ENCODE peak calls at places on chromosome 1, in four cellular contexts. B, I, R and S are unnamed samples.

GRCh38 chr1:43197343-43198127 is 25.4 kb downstream of the CFAP57 start:
- DNase-seq in R (no peak), I (no peak), B (no peak), S (no peak)

GRCh38 chr1:15820478-15820877 is 13.0 kb upstream of the UQCRHL start:
- DNase-seq in R (no peak), B (peak; percentile 44), I (no peak), S (no peak)

GRCh38 chr1:45767035-45767434 is 16.6 kb upstream of the IPP start:
- DNase-seq in B (peak; percentile 76), I (no peak), R (no peak), S (no peak)

GRCh38 chr1:54335396-54336056 is 70.7 kb downstream of the SSBP3 start:
- DNase-seq in B (peak; percentile 95), I (no peak), R (no peak), S (no peak)

GRCh38 chr1:22121421-22121911 is 21.4 kb downstream of the WNT4 start:
- DNase-seq in I (no peak), R (peak; percentile 91), B (no peak), S (no peak)

GRCh38 chr1:204150702-204151561 is 912 bp downstream of the ETNK2 start:
- DNase-seq in I (no peak), R (no peak), B (no peak), S (no peak)

GRCh38 chr1:42479621-42480020 is 16.5 kb downstream of the CCDC30 start:
- DNase-seq in B (peak; percentile 19), R (peak; percentile 29), I (no peak), S (peak; percentile 32)

GRCh38 chr1:156807627-156808026 is 9.0 kb downstream of the SH2D2A start:
- DNase-seq in R (no peak), I (no peak), B (no peak), S (no peak)

GRCh38 chr1:156591181-156591431 is 470 bp upstream of the NAXE start:
- DNase-seq in R (peak; percentile 33), B (no peak), I (no peak), S (no peak)

GRCh38 chr1:162056043-162056442 is 13.4 kb upstream of the NOS1AP start:
- DNase-seq in R (peak; percentile 66), B (peak; percentile 67), I (peak; percentile 64), S (peak; percentile 72)

GRCh38 chr1:92536593-92537332 is 50.0 kb upstream of the GFI1 start:
- DNase-seq in B (peak; percentile 65), R (no peak), I (no peak), S (no peak)

GRCh38 chr1:64052777-64053176 is 150.6 kb upstream of the UBE2U start:
- DNase-seq in R (no peak), B (no peak), I (no peak), S (no peak)

GRCh38 chr1:177219458-177220390 is 49.0 kb downstream of the BRINP2 start:
- DNase-seq in R (no peak), B (no peak), I (no peak), S (no peak)

GRCh38 chr1:167871331-167871730 is 42.6 kb downstream of the ADCY10 start:
- DNase-seq in R (no peak), I (no peak), B (peak; percentile 53), S (no peak)

GRCh38 chr1:36304970-36305914 is 926 bp upstream of the SH3D21 start:
- DNase-seq in R (no peak), I (no peak), B (no peak), S (no peak)

GRCh38 chr1:9293512-9294439 is 1.1 kb downstream of the SPSB1 start:
- DNase-seq in B (peak; percentile 48), R (peak; percentile 41), I (no peak), S (peak; percentile 56)

GRCh38 chr1:28926629-28927441 is 12.5 kb downstream of the EPB41 start:
- DNase-seq in I (no peak), B (peak; percentile 4), R (peak; percentile 80), S (no peak)

GRCh38 chr1:42529724-42530161 is 66.7 kb downstream of the CCDC30 start:
- DNase-seq in I (no peak), R (no peak), B (peak; percentile 72), S (no peak)

GRCh38 chr1:54475357-54476230 is 69.4 kb upstream of the SSBP3 start:
- DNase-seq in B (no peak), R (no peak), I (no peak), S (no peak)

GRCh38 chr1:9384751-9385245 is 92.1 kb downstream of the SPSB1 start:
- DNase-seq in R (no peak), B (no peak), I (no peak), S (no peak)

GRCh38 chr1:16082283-16083038 is 9.0 kb upstream of the FAM131C start:
- DNase-seq in I (peak; percentile 57), B (peak; percentile 55), R (peak; percentile 85), S (peak; percentile 66)

GRCh38 chr1:159465191-159465603 is 25.7 kb downstream of the OR10J1 start:
- DNase-seq in B (no peak), R (no peak), I (no peak), S (no peak)

GRCh38 chr1:3945916-3946840 is 46.1 kb upstream of the C1orf174 start:
- DNase-seq in I (no peak), B (no peak), R (no peak), S (no peak)

GRCh38 chr1:28190337-28190979 is 14.0 kb upstream of the PTAFR start:
- DNase-seq in R (peak; percentile 8), B (peak; percentile 41), I (no peak), S (no peak)

GRCh38 chr1:27727126-27727525 is 1.4 kb downstream of the FAM76A start:
- DNase-seq in B (peak; percentile 66), I (no peak), R (no peak), S (no peak)

GRCh38 chr1:175493321-175493998 is 249.9 kb downstream of the TNR start:
- DNase-seq in B (no peak), R (no peak), I (no peak), S (no peak)

GRCh38 chr1:26597629-26598039 is 68.1 kb downstream of the RPS6KA1 start:
- DNase-seq in B (peak; percentile 63), I (no peak), R (peak; percentile 63), S (peak; percentile 57)

GRCh38 chr1:242011879-242012674 is 13.2 kb upstream of the MAP1LC3C start:
- DNase-seq in B (peak; percentile 35), I (no peak), R (no peak), S (no peak)

GRCh38 chr1:154697710-154698109 is 89.7 kb upstream of the ADAR start:
- DNase-seq in R (no peak), B (no peak), I (no peak), S (no peak)

GRCh38 chr1:172727956-172728603 is 69.2 kb downstream of the FASLG start:
- DNase-seq in I (no peak), B (peak; percentile 29), R (peak; percentile 57), S (peak; percentile 82)

GRCh38 chr1:178189814-178190213 is 95.9 kb downstream of the RASAL2 start:
- DNase-seq in B (peak; percentile 11), I (peak; percentile 29), R (peak; percentile 7), S (peak; percentile 16)

GRCh38 chr1:99726407-99726806 is 40.0 kb downstream of the FRRS1 start:
- DNase-seq in I (no peak), R (no peak), B (no peak), S (no peak)

GRCh38 chr1:99726818-99727217 is 39.6 kb downstream of the FRRS1 start:
- DNase-seq in B (no peak), R (no peak), I (no peak), S (no peak)

GRCh38 chr1:99728494-99729235 is 37.8 kb downstream of the FRRS1 start:
- DNase-seq in R (peak; percentile 33), I (no peak), B (peak; percentile 28), S (peak; percentile 43)

GRCh38 chr1:99725996-99726395 is 40.4 kb downstream of the FRRS1 start:
- DNase-seq in R (no peak), B (no peak), I (no peak), S (no peak)

GRCh38 chr1:99727575-99728190 is 38.8 kb downstream of the FRRS1 start:
- DNase-seq in B (peak; percentile 86), I (no peak), R (no peak), S (no peak)
- TF ChIP-seq MAFK in B (peak; percentile 31), I (no peak), R (no peak), S (peak; percentile 30)

DNA sequence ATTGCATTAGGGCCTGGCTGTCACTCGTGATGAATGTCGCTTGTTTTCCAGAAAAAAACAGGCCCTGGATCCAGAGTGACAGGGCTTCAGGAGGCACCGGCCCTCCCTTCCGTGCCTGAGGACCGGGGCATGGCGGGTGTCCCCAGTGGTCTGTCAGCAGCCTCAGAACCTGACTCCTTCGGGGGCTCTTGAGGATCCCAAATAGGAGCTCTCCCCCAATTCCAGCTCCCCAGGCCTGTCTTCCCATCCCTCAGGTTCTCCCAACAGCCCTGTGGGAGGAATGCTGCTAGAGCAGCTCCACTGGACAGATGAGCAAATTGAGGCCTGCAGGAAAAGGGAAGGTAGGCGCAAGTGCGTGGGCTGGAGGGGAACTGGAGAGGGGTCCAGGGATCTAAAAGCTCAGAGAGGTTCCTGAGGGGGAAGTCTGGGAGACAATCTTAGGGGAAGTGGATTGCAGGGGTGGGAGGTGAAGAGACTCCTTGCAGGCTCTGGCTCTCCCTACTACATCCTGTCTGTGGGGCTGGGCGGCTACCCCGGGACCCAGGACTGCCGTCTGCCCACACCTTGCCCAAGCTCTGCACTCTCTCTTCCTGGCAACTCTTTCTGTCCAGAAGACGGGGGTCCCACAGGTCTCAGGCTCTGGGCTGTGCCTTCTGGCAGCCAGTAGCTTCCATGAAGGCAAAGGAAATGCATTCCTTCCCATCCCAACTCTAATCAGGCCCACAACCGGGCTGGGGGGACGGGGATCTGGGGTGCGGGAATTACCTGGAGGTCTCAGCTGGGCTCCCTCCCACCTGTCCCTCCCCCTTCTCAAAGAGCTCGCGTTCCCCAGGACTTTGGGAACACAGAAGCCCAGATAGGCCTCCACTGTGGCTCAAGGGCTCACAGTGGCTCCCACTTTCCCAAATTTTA is 105.7 kb upstream of the CASZ1 start:
- DNase-seq in R (no peak), I (no peak), B (no peak), S (no peak)
- TF ChIP-seq MAFK in R (no peak), I (no peak), B (no peak), S (no peak)

GRCh38 chr1:160548183-160548582 is 25.1 kb upstream of the SLAMF6 start:
- DNase-seq in I (no peak), R (no peak), B (no peak), S (no peak)
- TF ChIP-seq MAFK in I (no peak), R (no peak), B (no peak), S (no peak)

GRCh38 chr1:1985375-1986050 is 18.1 kb downstream of the CFAP74 start:
- DNase-seq in I (no peak), B (no peak), R (no peak), S (no peak)
- TF ChIP-seq MAFK in I (no peak), B (no peak), R (no peak), S (no peak)